ENCODE peak calls at places on chromosomes 3 and 15, in eight cellular contexts. X is IMR-90, N is adipocyte, K is Karpas-422, J is fibroblast of lung, W is colonic mucosa, S is PC-3, O is H1. H is an unnamed sample.

GRCh38 chr15:86178845-86179244 is 99.2 kb downstream of the AGBL1 start:
- DNase-seq in X (no peak), N (no peak), K (peak), J (no peak), W (no peak), S (no peak), O (no peak), H (no peak)

GRCh38 chr3:72086051-72086711 is 301.2 kb upstream of the PROK2 start:
- DNase-seq in X (peak), N (peak), K (peak), J (peak), W (no peak), S (no peak), O (no peak), H (no peak)

GRCh38 chr3:111072016-111072891 is 638 bp downstream of the NECTIN3 start:
- DNase-seq in X (peak), N (peak), K (no peak), J (peak), W (peak), S (peak), O (peak), H (no peak)

GRCh38 chr15:29889545-29890329 is 67.5 kb upstream of the TJP1 start:
- DNase-seq in X (no peak), N (peak), K (no peak), J (no peak), W (no peak), S (peak), O (no peak), H (no peak)

GRCh38 chr3:48804930-48805329 is 42.7 kb downstream of the PRKAR2A start:
- DNase-seq in X (no peak), N (no peak), K (no peak), J (no peak), W (no peak), S (no peak), O (no peak), H (no peak)

GRCh38 chr15:83510001-83510400 is 62.9 kb downstream of the SH3GL3 start:
- DNase-seq in X (no peak), N (no peak), K (no peak), J (no peak), W (no peak), S (no peak), O (no peak), H (no peak)

GRCh38 chr3:124260206-124260915 is 268.4 kb upstream of the ROPN1 start:
- DNase-seq in X (peak), N (peak), K (no peak), J (peak), W (no peak), S (peak), O (no peak), H (no peak)

GRCh38 chr15:90561344-90562244 is 31.9 kb downstream of the CRTC3 start:
- DNase-seq in X (peak), N (peak), K (no peak), J (no peak), W (no peak), S (no peak), O (no peak), H (no peak)

GRCh38 chr3:69246612-69247011 is 124.2 kb upstream of the LMOD3 start:
- DNase-seq in X (no peak), N (no peak), K (no peak), J (no peak), W (no peak), S (no peak), O (no peak), H (no peak)

GRCh38 chr15:28190391-28191174 is 91.5 kb upstream of the OCA2 start:
- DNase-seq in X (no peak), N (no peak), K (no peak), J (no peak), W (no peak), S (no peak), O (no peak), H (no peak)

GRCh38 chr15:83784975-83785374 is 131.1 kb downstream of the ADAMTSL3 start:
- DNase-seq in X (peak), N (no peak), K (no peak), J (peak), W (no peak), S (peak), O (no peak), H (no peak)

GRCh38 chr3:127032296-127032990 is 49.5 kb downstream of the PLXNA1 start:
- DNase-seq in X (no peak), N (no peak), K (no peak), J (no peak), W (no peak), S (no peak), O (no peak), H (no peak)

GRCh38 chr15:36371509-36371908 is 207.9 kb upstream of the CDIN1 start:
- DNase-seq in X (peak), N (peak), K (no peak), J (peak), W (no peak), S (peak), O (no peak), H (no peak)

GRCh38 chr3:115019900-115020299 is 127.2 kb downstream of the ZBTB20 start:
- DNase-seq in X (no peak), N (peak), K (peak), J (no peak), W (no peak), S (no peak), O (no peak), H (no peak)

GRCh38 chr3:37107846-37108245 is 66.5 kb downstream of the LRRFIP2 start:
- DNase-seq in X (no peak), N (no peak), K (no peak), J (no peak), W (no peak), S (no peak), O (no peak), H (no peak)

GRCh38 chr3:40387001-40387894 is at the start of gene ENTPD3:
- DNase-seq in X (no peak), N (peak), K (no peak), J (peak), W (peak), S (peak), O (peak), H (no peak)

GRCh38 chr3:16415911-16416310 is 97.6 kb downstream of the RFTN1 start:
- DNase-seq in X (no peak), N (peak), K (no peak), J (no peak), W (no peak), S (no peak), O (no peak), H (no peak)

GRCh38 chr3:180416111-180416541 is 185.8 kb upstream of the TTC14 start:
- DNase-seq in X (peak), N (no peak), K (no peak), J (peak), W (no peak), S (peak), O (no peak), H (no peak)

GRCh38 chr3:133887075-133887950 is 8.4 kb downstream of the RAB6B start:
- DNase-seq in X (no peak), N (no peak), K (no peak), J (no peak), W (peak), S (no peak), O (peak), H (no peak)

GRCh38 chr3:31041161-31041978 is 146.9 kb upstream of the GADL1 start:
- DNase-seq in X (peak), N (peak), K (no peak), J (peak), W (no peak), S (peak), O (no peak), H (no peak)

GRCh38 chr3:12963184-12963868 is 109.9 kb downstream of the IQSEC1 start:
- DNase-seq in X (no peak), N (no peak), K (no peak), J (no peak), W (no peak), S (no peak), O (no peak), H (no peak)

GRCh38 chr15:55917881-55918296 is 75.5 kb downstream of the NEDD4 start:
- DNase-seq in X (peak), N (peak), K (peak), J (peak), W (peak), S (peak), O (no peak), H (no peak)

GRCh38 chr15:81302605-81303204 is 21.2 kb downstream of the STARD5 start:
- DNase-seq in X (no peak), N (no peak), K (peak), J (no peak), W (no peak), S (no peak), O (no peak), H (no peak)

GRCh38 chr15:28960979-28961378 is 75.2 kb downstream of the APBA2 start:
- DNase-seq in X (peak), N (peak), K (no peak), J (peak), W (no peak), S (peak), O (no peak), H (no peak)

GRCh38 chr3:15154326-15154725 is 51.7 kb upstream of the CAPN7 start:
- DNase-seq in X (no peak), N (no peak), K (no peak), J (no peak), W (no peak), S (no peak), O (no peak), H (no peak)

GRCh38 chr15:39403674-39404117 is 177.2 kb upstream of the THBS1 start:
- DNase-seq in X (peak), N (peak), K (peak), J (peak), W (no peak), S (peak), O (no peak), H (no peak)

GRCh38 chr3:70333080-70333479 is 20.6 kb upstream of the MDFIC2 start:
- DNase-seq in X (no peak), N (no peak), K (no peak), J (no peak), W (no peak), S (no peak), O (no peak), H (no peak)

GRCh38 chr3:37953995-37954394 is 36.6 kb upstream of the VILL start:
- DNase-seq in X (no peak), N (no peak), K (no peak), J (no peak), W (no peak), S (no peak), O (no peak), H (no peak)

GRCh38 chr15:41001524-41001923 is 48.3 kb downstream of the CHAC1 start:
- DNase-seq in X (no peak), N (no peak), K (no peak), J (no peak), W (peak), S (peak), O (no peak), H (no peak)

GRCh38 chr3:182482692-182483091 is 310.6 kb upstream of the ATP11B start:
- DNase-seq in X (no peak), N (no peak), K (no peak), J (no peak), W (no peak), S (no peak), O (no peak), H (no peak)

GRCh38 chr3:79052054-79052681 is 715.6 kb downstream of the ROBO1 start:
- DNase-seq in X (no peak), N (no peak), K (peak), J (no peak), W (no peak), S (peak), O (peak), H (no peak)

GRCh38 chr15:40334941-40335795 is 5.6 kb downstream of the CCDC9B start:
- DNase-seq in X (no peak), N (no peak), K (no peak), J (no peak), W (peak), S (no peak), O (peak), H (no peak)

GRCh38 chr3:127525373-127525772 is 65.2 kb downstream of the TPRA1 start:
- DNase-seq in X (peak), N (no peak), K (peak), J (peak), W (no peak), S (peak), O (no peak), H (no peak)

GRCh38 chr15:73930371-73930770 is 4.1 kb downstream of the LOXL1 start:
- DNase-seq in X (peak), N (peak), K (no peak), J (peak), W (no peak), S (no peak), O (no peak), H (no peak)

GRCh38 chr15:73930790-73931281 is 4.6 kb downstream of the LOXL1 start:
- DNase-seq in X (peak), N (peak), K (no peak), J (peak), W (no peak), S (no peak), O (no peak), H (no peak)

GRCh38 chr15:73928241-73928579 is 1.9 kb downstream of the LOXL1 start:
- DNase-seq in X (no peak), N (no peak), K (no peak), J (no peak), W (no peak), S (no peak), O (no peak), H (no peak)

GRCh38 chr15:73927476-73928240 is 1.4 kb downstream of the LOXL1 start:
- DNase-seq in X (peak), N (peak), K (no peak), J (peak), W (peak), S (peak), O (peak), H (no peak)

GRCh38 chr15:73928971-73929627 is 2.8 kb downstream of the LOXL1 start:
- DNase-seq in X (no peak), N (peak), K (no peak), J (no peak), W (no peak), S (peak), O (no peak), H (no peak)
- H3K4me3 ChIP-seq in X (peak), N (peak), K (no peak), J (peak), W (no peak), S (peak), O (no peak), H (no peak)

GRCh38 chr3:187673012-187673411 is 2.8 kb upstream of the SST start:
- DNase-seq in X (no peak), N (no peak), K (no peak), J (peak), W (no peak), S (no peak), O (no peak), H (no peak)
- H3K9ac ChIP-seq in X (no peak), N (no peak), K (no peak), J (no peak), W (no peak), S (no peak), O (no peak), H (no peak)

GRCh38 chr3:184562875-184563568 is 1.4 kb downstream of the EPHB3 start:
- DNase-seq in X (peak), N (no peak), K (no peak), J (peak), W (no peak), S (peak), O (no peak), H (no peak)
- H3K4me3 ChIP-seq in X (peak), N (peak), K (no peak), J (peak), W (peak), S (peak), O (no peak), H (peak)

GRCh38 chr3:34856081-34856480 is 783.2 kb upstream of the ARPP21 start:
- DNase-seq in X (no peak), N (peak), K (no peak), J (no peak), W (no peak), S (no peak), O (no peak), H (no peak)
- H3K9ac ChIP-seq in X (no peak), N (no peak), K (no peak), J (no peak), W (no peak), S (no peak), O (no peak), H (no peak)

DNA sequence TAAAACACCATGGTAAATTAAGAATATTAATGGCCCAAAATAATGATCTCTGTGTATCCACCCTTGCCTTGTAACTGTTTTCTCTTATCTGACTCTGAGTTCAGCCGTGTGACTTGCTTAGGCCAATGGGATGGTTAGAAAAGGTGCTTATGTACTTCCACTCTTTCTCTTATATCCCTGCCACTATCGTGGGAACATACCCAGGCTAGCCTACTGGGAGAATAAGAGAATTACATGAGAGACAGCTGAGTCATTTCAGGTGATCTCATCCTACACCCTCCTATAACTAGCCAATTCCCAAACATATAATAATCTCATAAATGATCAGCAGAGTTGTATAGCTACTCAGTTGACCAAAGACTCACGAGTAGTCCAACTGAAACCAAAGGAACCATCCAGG is 98.3 kb upstream of the ABI3BP start:
- DNase-seq in X (peak), N (no peak), K (no peak), J (peak), W (no peak), S (peak), O (no peak), H (no peak)
- H3K4me3 ChIP-seq in X (no peak), N (no peak), K (no peak), J (no peak), W (no peak), S (no peak), O (no peak), H (no peak)

GRCh38 chr3:64686446-64686908 is 1.3 kb downstream of the ADAMTS9 start:
- DNase-seq in X (peak), N (no peak), K (no peak), J (peak), W (peak), S (peak), O (no peak), H (no peak)
- H3K9ac ChIP-seq in X (peak), N (peak), K (no peak), J (peak), W (peak), S (no peak), O (no peak), H (no peak)

DNA sequence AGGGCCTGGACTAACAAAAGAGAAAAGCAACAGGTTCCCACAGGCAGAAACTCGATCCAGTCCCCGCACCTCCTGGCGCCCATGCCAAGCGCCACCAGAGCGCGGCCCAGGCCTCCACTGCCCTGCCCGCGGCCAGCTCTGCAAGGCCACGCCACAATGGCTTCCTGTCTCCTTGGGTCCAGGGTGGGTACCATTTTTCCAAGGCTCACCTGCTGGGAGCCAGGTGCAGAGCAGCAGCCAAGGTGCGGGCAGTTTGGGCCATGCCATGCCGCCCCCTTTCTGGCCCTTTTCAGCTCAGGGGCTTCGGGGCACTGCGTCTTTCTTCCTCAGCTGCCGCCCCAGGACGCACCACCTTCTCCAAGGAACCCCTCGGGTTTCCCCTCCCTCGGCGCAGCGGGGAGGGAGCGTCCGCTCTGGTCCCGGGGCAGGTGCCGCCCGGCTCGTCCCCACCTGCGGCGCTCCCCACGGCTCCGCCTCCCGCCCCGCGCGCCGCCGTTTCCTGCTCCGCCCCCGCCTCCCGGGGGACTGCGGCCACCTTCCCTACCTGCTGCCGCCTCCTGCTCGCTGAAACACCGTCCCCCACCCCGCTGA is at the start of gene ILDR1:
- DNase-seq in X (no peak), N (no peak), K (peak), J (no peak), W (peak), S (peak), O (peak), H (no peak)
- H3K4me3 ChIP-seq in X (no peak), N (no peak), K (peak), J (no peak), W (peak), S (peak), O (peak), H (no peak)

DNA sequence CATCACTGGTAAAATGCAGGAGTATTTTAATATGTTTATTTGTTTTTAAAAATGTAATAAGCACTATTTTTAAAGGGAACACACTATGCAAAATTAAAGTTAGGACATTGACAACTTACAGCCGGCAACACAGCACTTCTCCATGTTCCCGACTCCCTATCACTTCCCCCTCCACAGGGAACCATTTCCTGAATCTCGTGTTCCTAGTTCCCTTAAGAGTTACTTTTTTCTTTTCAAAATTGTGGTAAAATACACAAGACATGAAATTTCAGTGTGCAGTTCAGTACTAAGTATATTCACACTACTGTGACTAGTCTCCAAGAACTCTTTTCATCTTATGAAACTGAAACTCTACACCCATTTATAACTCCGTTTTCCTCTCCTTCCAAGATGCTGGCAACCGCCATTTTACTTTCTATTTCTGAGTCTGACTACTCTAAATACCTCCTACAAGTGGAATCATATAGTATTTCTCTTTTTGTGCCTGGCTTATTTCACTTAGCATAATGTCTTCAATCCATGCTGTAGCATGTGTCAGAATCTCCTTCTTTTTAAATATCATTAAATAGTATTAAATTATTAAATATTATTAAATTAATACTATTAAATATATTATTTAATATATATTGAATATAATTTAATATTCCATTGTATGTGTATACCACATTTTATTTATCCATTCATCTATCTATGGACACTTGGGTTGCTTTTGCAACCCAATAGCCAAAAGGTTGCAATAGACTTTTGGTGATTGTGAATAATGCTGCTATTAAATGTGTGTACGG is 25.9 kb upstream of the UBE2Q2 start:
- DNase-seq in X (no peak), N (peak), K (no peak), J (no peak), W (no peak), S (no peak), O (no peak), H (peak)
- H3K9ac ChIP-seq in X (no peak), N (peak), K (no peak), J (no peak), W (no peak), S (no peak), O (no peak), H (no peak)

DNA sequence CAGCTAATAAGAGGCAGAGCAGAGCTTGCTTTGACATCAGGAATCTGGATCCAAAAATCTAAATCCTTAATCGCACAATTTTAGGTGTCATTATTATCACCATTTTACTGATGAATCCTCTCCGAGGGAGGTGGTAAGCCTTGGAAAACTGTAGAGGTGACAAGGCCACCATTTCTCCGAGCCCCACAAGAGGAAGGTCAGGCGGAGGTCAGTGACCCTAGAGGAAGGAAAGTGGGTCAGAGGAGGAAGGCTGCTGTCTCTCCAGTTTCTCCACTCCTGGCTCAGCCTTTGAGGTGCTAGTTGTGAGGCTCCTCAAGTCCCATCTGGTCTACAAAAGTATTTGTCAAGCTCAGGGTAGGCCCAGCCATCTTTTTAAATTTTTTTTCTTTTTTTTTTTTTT is 3.2 kb downstream of the DVL3 start:
- DNase-seq in X (no peak), N (no peak), K (no peak), J (no peak), W (no peak), S (no peak), O (no peak), H (no peak)
- H3K4me3 ChIP-seq in X (no peak), N (peak), K (no peak), J (no peak), W (no peak), S (no peak), O (no peak), H (no peak)

H was measured in SK-N-MC.